ENCODE peak calls at places on chromosomes 3 and 15, in five cellular contexts. K is HCT116; A is fibroblast of lung; S is neuronal stem cell; G is effector memory CD4-positive, alpha-beta T cell. J is an unnamed sample.

GRCh38 chr15:49066374-49066773 is 20.1 kb upstream of the SECISBP2L start:
- DNase-seq in K (no peak), A (no peak), S (no peak), G (no peak), J (no peak)

GRCh38 chr15:96417760-96418130 is 87.2 kb downstream of the NR2F2 start:
- DNase-seq in K (no peak), A (no peak), S (no peak), G (no peak), J (no peak)

GRCh38 chr15:67101981-67102929 is 36.9 kb downstream of the SMAD3 start:
- DNase-seq in K (no peak), A (peak; percentile 59), S (no peak), G (peak; percentile 29), J (peak; percentile 77)

GRCh38 chr15:93801206-93801605 is 430.2 kb upstream of the MCTP2 start:
- DNase-seq in K (no peak), A (no peak), S (no peak), G (no peak), J (no peak)

GRCh38 chr3:174957581-174958001 is 98.5 kb downstream of the NAALADL2 start:
- DNase-seq in K (no peak), A (peak; percentile 33), S (no peak), G (no peak), J (no peak)

GRCh38 chr15:69604050-69604378 is 151.4 kb downstream of the RPLP1 start:
- DNase-seq in K (peak; percentile 26), A (no peak), S (no peak), G (no peak), J (no peak)

GRCh38 chr3:158936530-158937113 is 134.8 kb downstream of the MFSD1 start:
- DNase-seq in K (no peak), A (no peak), S (no peak), G (no peak), J (no peak)

GRCh38 chr3:37872413-37873160 is 10.9 kb downstream of the CTDSPL start:
- DNase-seq in K (no peak), A (no peak), S (no peak), G (no peak), J (no peak)

GRCh38 chr3:42662037-42662812 is 8.7 kb downstream of the ZBTB47 start:
- DNase-seq in K (no peak), A (no peak), S (no peak), G (no peak), J (no peak)

GRCh38 chr15:70160803-70161565 is 63.3 kb upstream of the TLE3 start:
- DNase-seq in K (no peak), A (no peak), S (no peak), G (no peak), J (no peak)

GRCh38 chr3:188404701-188405100 is 250.7 kb downstream of the LPP start:
- DNase-seq in K (no peak), A (no peak), S (no peak), G (no peak), J (no peak)

GRCh38 chr3:196708467-196708866 is 3.6 kb downstream of the CEP19 start:
- DNase-seq in K (no peak), A (no peak), S (no peak), G (no peak), J (no peak)

GRCh38 chr3:3110299-3110630 is at the start of gene IL5RA:
- DNase-seq in K (no peak), A (peak; percentile 15), S (no peak), G (no peak), J (peak; percentile 69)

DNA sequence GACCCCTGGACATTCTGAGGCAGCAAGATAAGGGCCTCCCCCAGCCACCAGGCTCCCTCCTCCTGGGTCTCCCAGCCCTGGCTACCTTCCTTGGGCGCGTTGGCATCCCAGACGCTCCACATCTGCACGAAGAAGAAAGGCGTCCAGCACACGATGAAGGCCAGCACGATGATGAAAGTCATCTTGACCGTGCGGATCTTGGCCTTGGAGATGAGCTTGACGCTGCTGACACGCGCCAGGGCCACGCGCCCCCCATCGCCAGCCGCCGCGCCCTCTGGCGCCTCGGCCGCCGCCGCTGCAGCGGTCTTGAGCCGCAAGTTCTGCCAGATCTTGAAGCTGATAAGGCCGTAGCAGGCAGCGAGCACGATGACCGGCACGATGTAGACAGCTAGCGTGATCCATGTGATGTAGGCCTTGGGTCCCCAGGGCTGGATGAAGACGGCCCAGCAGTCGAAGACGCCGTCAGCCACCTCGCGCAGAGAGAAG is 2.2 kb downstream of the OXTR start:
- DNase-seq in K (no peak), A (no peak), S (no peak), G (no peak), J (no peak)
- H3K9me3 ChIP-seq in K (no peaks in the 10 kb centered on the region), A (no peaks in the 10 kb centered on the region), S (peaks cover 29% of the 10 kb centered on the region), G (no peaks in the 10 kb centered on the region), J (no peaks in the 10 kb centered on the region)

DNA sequence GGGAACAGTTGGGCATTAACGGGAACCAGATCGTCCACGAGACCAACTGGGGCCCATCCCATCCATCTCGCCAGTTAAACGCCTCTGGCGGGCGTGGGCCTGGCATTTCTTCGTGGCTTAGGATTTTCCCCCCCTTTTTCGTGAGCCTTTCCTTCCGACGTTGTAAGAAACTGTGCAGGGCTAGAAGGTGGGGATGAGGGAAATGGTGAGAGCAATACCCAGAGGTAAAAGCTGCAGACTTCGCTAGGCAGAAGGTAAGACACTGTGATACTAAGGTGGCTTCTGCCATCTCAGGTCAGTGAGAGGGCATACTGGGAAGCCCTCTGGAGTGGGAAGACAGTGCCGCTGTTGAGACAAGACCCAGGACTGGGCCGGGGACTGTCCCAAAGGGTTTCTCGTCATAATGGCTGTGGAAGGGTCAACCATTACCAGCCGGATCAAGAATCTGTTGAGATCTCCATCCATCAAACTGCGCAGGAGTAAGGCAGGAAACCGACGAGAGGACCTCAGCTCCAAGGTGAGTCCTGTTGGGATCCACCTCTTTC is 661 bp downstream of the MAPKBP1 start:
- DNase-seq in K (no peak), A (no peak), S (no peak), G (no peak), J (no peak)
- H3K4me1 ChIP-seq in K (peaks cover 14% of the 10 kb centered on the region), A (peaks cover 23% of the 10 kb centered on the region), S (peaks cover 15% of the 10 kb centered on the region), G (peaks cover 32% of the 10 kb centered on the region), J (peaks cover 57% of the 10 kb centered on the region)

DNA sequence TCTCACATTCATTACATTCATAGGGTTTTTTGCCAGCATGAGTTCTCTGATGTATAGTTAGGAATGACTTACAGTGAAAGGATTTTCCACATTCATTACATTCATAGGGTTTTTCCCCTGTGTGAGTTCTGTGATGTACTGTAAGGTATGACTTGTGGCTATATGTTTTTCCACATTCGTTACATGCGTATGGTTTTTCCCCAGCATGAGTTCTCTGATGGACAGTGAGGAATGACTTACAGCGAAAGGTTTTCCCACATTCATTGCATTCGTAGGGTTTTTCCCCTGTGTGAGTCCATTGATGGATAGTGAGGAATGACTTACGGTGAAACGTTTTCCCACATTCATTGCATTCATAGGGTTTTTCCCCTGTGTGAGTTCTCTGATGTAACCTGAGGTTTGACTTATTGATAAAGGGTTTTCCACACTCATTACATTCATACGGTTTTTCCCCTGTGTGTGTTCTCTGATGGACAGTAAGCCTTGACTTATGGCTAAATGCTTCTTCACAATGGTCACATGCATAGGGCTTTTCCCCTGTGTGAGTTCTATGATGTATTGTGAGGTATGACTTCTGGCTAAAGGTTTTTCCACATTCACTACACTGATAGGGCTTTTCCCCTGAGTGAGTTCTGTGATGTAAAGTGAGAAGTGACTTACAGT is 47.4 kb downstream of the ZNF717 start:
- DNase-seq in K (no peak), A (peak; percentile 50), S (peak; percentile 1), G (no peak), J (no peak)
- H3K9me3 ChIP-seq in K (peaks cover 5% of the 10 kb centered on the region), A (peaks cover 2% of the 10 kb centered on the region), S (peaks cover 27% of the 10 kb centered on the region), G (peaks cover 61% of the 10 kb centered on the region), J (peaks cover 58% of the 10 kb centered on the region)

DNA sequence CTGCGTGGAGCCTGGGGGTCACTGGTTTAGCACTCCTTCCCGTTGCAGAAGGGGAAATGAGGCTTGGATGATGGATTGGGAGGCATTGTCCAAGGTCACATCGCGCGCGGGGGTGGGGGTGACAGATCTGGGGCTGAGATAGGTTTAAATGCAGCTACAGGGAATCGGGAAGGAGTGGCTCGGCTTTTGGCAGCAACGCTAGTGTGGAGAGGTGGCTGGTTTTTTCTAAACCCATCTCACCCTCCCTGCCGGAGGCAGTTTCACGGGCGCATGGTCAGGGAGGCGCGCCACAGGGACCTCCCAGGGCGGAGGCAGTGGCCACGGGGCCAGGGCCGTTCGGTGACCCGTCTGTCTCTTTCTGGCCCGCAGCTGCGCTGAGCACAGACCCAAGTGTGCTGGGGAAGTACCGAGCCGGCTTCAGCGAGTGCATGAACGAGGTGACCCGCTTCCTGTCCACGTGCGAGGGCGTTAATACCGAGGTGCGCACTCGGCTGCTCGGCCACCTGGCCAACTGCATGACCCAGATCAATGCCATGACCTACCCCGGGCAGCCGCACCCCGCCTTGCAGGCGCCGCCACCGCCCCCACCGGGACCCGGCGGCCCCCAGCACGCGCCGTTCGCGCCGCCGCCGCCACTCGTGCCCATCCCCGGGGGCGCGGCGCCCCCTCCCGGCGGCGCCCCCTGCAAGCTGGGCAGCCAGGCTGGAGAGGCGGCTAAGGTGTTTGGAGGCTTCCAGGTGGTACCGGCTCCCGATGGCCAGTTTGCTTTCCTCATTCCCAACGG is 1.6 kb downstream of the HES1 start:
- DNase-seq in K (no peak), A (no peak), S (peak; percentile 33), G (peak; percentile 16), J (peak; percentile 44)
- H3K4me1 ChIP-seq in K (peaks cover 60% of the 10 kb centered on the region), A (peaks cover 27% of the 10 kb centered on the region), S (peaks cover 37% of the 10 kb centered on the region), G (peaks cover 55% of the 10 kb centered on the region), J (peaks cover 51% of the 10 kb centered on the region)

DNA sequence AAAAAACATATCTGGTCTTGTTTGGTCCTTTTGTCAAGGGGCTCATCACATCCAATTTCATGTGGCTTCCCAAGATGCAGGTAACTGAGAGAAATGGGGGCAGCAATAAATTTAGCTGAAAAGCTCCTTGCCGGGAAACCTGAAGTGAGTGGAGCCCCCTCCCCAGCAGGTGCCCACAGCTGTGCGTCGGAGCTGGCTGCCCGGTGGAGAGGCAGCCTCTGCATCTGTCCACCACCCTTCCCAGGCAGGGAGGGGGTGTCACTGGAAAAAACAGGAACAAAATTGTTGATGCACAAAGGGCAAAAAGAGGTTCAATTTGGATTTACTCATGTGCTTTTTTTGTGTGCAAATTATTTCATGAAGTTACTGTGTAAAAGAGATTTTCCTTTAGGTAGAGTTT is 249.4 kb upstream of the LYSMD4 start:
- DNase-seq in K (no peak), A (no peak), S (no peak), G (no peak), J (no peak)
- H3K9me3 ChIP-seq in K (no peaks in the 10 kb centered on the region), A (no peaks in the 10 kb centered on the region), S (no peaks in the 10 kb centered on the region), G (no peaks in the 10 kb centered on the region), J (no peaks in the 10 kb centered on the region)

GRCh38 chr3:18505056-18505455 is 79.9 kb upstream of the SATB1 start:
- DNase-seq in K (no peak), A (no peak), S (no peak), G (no peak), J (no peak)

GRCh38 chr3:18499256-18499655 is 74.1 kb upstream of the SATB1 start:
- DNase-seq in K (no peak), A (no peak), S (no peak), G (no peak), J (peak; percentile 26)

GRCh38 chr3:18501679-18502343 is 76.7 kb upstream of the SATB1 start:
- DNase-seq in K (no peak), A (no peak), S (no peak), G (no peak), J (no peak)

DNA sequence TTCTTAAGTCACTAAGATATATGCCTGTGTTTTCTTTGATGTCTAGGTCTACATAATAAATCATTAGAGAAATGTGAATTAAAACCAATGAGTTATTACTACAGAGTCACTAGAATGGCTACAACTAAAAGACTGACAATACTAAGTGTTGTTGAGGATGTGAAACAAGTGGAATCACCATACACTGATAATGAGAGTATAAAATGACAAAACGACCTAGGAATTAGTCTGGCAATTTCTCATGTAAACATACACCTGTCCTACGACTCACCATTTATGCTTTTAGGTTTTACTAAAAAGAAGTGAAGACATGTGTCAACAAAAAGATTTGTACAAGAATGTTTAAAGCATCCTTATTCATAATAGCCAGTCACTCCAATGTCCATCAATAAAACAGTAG is 75.2 kb upstream of the SATB1 start:
- DNase-seq in K (no peak), A (no peak), S (no peak), G (no peak), J (no peak)
- H3K4me1 ChIP-seq in K (no peaks in the 10 kb centered on the region), A (no peaks in the 10 kb centered on the region), S (peaks cover 2% of the 10 kb centered on the region), G (peaks cover 4% of the 10 kb centered on the region), J (peaks cover 23% of the 10 kb centered on the region)